ENCODE peak calls at places on chromosomes 2 and 18, in four cellular contexts. One of them, this sample, is unnamed.

GRCh38 chr18:8960740-8961657 is 141.5 kb upstream of the NDUFV2 start:
- DNase-seq in left ventricle myocardium inferior: no peak
- DNase-seq in HFFc6: peak
- DNase-seq in ovary: no peak
- DNase-seq in this sample: no peak

GRCh38 chr2:49940616-49941015 is 786.3 kb upstream of the FSHR start:
- DNase-seq in ovary: no peak
- DNase-seq in left ventricle myocardium inferior: no peak
- DNase-seq in HFFc6: no peak
- DNase-seq in this sample: no peak

GRCh38 chr2:72533767-72534166 is 292.1 kb downstream of the EXOC6B start:
- DNase-seq in left ventricle myocardium inferior: no peak
- DNase-seq in ovary: no peak
- DNase-seq in HFFc6: peak
- DNase-seq in this sample: no peak

GRCh38 chr2:234142530-234142929 is 92.0 kb downstream of the SPP2 start:
- DNase-seq in ovary: no peak
- DNase-seq in left ventricle myocardium inferior: no peak
- DNase-seq in HFFc6: no peak
- DNase-seq in this sample: no peak

GRCh38 chr2:6073260-6074141 is 381.3 kb downstream of the SOX11 start:
- DNase-seq in HFFc6: no peak
- DNase-seq in left ventricle myocardium inferior: no peak
- DNase-seq in ovary: peak
- DNase-seq in this sample: no peak

GRCh38 chr2:204354442-204354856 is 190.8 kb upstream of the PARD3B start:
- DNase-seq in left ventricle myocardium inferior: no peak
- DNase-seq in ovary: no peak
- DNase-seq in HFFc6: no peak
- DNase-seq in this sample: no peak

GRCh38 chr2:133710613-133711012 is 142.3 kb upstream of the NCKAP5 start:
- DNase-seq in ovary: no peak
- DNase-seq in HFFc6: peak
- DNase-seq in left ventricle myocardium inferior: no peak
- DNase-seq in this sample: no peak

GRCh38 chr2:203743441-203743932 is 37.0 kb downstream of the CD28 start:
- DNase-seq in HFFc6: peak
- DNase-seq in ovary: no peak
- DNase-seq in left ventricle myocardium inferior: no peak
- DNase-seq in this sample: no peak

GRCh38 chr18:11857177-11857887 is 6.1 kb downstream of the CHMP1B start:
- DNase-seq in left ventricle myocardium inferior: peak
- DNase-seq in ovary: peak
- DNase-seq in HFFc6: peak
- DNase-seq in this sample: no peak

GRCh38 chr2:210190345-210190744 is 19.1 kb upstream of the KANSL1L start:
- DNase-seq in ovary: no peak
- DNase-seq in left ventricle myocardium inferior: no peak
- DNase-seq in HFFc6: no peak
- DNase-seq in this sample: no peak

GRCh38 chr2:201378496-201379397 is 21.6 kb upstream of the FLACC1 start:
- DNase-seq in ovary: no peak
- DNase-seq in HFFc6: no peak
- DNase-seq in left ventricle myocardium inferior: no peak
- DNase-seq in this sample: no peak

GRCh38 chr2:62787381-62787780 is 81.9 kb downstream of the EHBP1 start:
- DNase-seq in ovary: no peak
- DNase-seq in left ventricle myocardium inferior: no peak
- DNase-seq in HFFc6: peak
- DNase-seq in this sample: no peak

GRCh38 chr2:174138161-174138560 is 110.2 kb downstream of the OLA1 start:
- DNase-seq in left ventricle myocardium inferior: no peak
- DNase-seq in HFFc6: no peak
- DNase-seq in ovary: no peak
- DNase-seq in this sample: no peak
- TF ChIP-seq CTCF in left ventricle myocardium inferior: peak
- TF ChIP-seq CTCF in HFFc6: peak
- TF ChIP-seq CTCF in ovary: no peak
- TF ChIP-seq CTCF in this sample: peak

DNA sequence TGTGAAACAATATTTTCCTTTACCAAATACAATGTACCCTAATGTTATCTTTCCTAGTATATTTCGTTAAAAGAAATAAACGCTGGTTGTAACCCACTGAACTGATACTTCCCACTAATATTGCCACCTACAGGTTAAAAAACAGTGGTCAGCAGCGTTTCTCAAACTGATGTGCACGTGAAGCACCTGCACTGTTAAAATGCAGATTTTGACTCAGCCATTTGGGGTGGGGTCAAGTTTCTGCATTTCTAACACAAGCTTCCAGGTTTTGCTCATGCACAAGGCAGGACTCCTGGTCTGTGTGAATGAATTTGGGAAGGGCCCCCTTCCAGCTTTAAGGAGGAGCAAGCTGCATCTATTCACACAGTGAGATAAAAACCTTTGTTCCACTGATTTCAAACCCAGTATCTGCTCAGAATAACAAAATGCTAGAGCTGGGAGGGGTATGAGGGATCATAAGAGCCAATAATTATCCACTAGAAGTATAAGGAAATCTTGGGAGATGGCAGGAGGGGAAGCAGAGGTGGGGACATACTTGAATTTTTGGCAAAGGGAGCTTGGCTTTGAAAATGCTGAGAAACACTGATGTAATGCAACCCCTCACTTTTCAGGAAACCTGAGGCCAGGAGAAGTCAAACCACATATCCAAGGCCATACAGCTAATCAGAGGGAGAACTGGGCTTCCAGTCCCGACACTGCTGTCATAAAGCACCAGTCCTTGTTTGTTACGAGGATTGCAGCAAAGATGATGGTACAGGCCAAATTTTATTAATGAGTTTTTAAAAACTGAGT is 116.2 kb downstream of the RBMS1 start:
- DNase-seq in HFFc6: no peak
- DNase-seq in left ventricle myocardium inferior: no peak
- DNase-seq in ovary: no peak
- DNase-seq in this sample: no peak
- TF ChIP-seq CTCF in HFFc6: peak
- TF ChIP-seq CTCF in left ventricle myocardium inferior: peak
- TF ChIP-seq CTCF in ovary: no peak
- TF ChIP-seq CTCF in this sample: no peak

GRCh38 chr2:95121495-95122196 is at the start of gene MRPS5:
- DNase-seq in left ventricle myocardium inferior: peak
- DNase-seq in ovary: peak
- DNase-seq in HFFc6: peak
- DNase-seq in this sample: peak
- TF ChIP-seq CTCF in left ventricle myocardium inferior: peak
- TF ChIP-seq CTCF in ovary: no peak
- TF ChIP-seq CTCF in HFFc6: peak
- TF ChIP-seq CTCF in this sample: no peak

DNA sequence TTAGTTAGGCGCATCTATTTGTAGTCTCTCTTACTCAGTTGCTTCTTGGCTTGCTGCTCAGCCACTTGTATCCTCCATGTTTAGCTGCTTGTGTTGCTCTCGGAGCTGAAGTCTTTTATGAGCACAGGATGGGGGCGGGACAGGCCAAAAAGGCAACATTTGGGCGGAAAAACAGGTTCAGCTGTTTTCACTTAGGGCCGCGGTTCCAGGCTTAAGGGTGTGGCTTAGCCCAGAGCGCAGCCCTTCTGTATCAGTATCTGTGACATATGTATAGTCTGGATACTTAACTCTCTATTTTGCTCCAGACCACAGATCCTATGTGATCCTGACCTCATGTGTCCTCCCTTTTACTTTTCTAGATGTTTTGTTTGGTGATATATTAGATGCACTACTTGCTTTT is 763.5 kb downstream of the SUCLG1 start:
- DNase-seq in HFFc6: no peak
- DNase-seq in ovary: no peak
- DNase-seq in left ventricle myocardium inferior: no peak
- DNase-seq in this sample: no peak
- TF ChIP-seq CTCF in HFFc6: no peak
- TF ChIP-seq CTCF in ovary: no peak
- TF ChIP-seq CTCF in left ventricle myocardium inferior: no peak
- TF ChIP-seq CTCF in this sample: no peak